ENCODE peak calls at places on chromosomes 2 and 18, in eight cellular contexts. One of them, this sample, is unnamed.

GRCh38 chr18:48955528-48956261 is 4.9 kb upstream of the SMAD7 start:
- DNase-seq in HL-60: no peak
- DNase-seq in AG08396: peak; percentile 82
- DNase-seq in stimulated activated CD4-positive, alpha-beta T cell treated with anti-CD3 and anti-CD28 coated beads, Interleukin-4, amount 100 ng/mL, for 1 hour: no peak
- DNase-seq in NCI-H2171: no peak
- DNase-seq in heart left ventricle: peak; percentile 65
- DNase-seq in cardiac septum: peak; percentile 87
- DNase-seq in HFFc6: peak; percentile 98
- DNase-seq in this sample: no peak

GRCh38 chr2:29273004-29273703 is 157.9 kb downstream of the CLIP4 start:
- DNase-seq in stimulated activated CD4-positive, alpha-beta T cell treated with anti-CD3 and anti-CD28 coated beads, Interleukin-4, amount 100 ng/mL, for 1 hour: no peak
- DNase-seq in NCI-H2171: no peak
- DNase-seq in AG08396: no peak
- DNase-seq in HFFc6: no peak
- DNase-seq in heart left ventricle: no peak
- DNase-seq in HL-60: no peak
- DNase-seq in cardiac septum: peak; percentile 64
- DNase-seq in this sample: no peak

GRCh38 chr2:174002679-174003078 is 37.5 kb upstream of the SP3 start:
- DNase-seq in HL-60: no peak
- DNase-seq in stimulated activated CD4-positive, alpha-beta T cell treated with anti-CD3 and anti-CD28 coated beads, Interleukin-4, amount 100 ng/mL, for 1 hour: no peak
- DNase-seq in HFFc6: no peak
- DNase-seq in NCI-H2171: no peak
- DNase-seq in heart left ventricle: no peak
- DNase-seq in AG08396: no peak
- DNase-seq in cardiac septum: no peak
- DNase-seq in this sample: no peak

GRCh38 chr2:211737282-211737681 is 801.3 kb downstream of the ERBB4 start:
- DNase-seq in AG08396: no peak
- DNase-seq in HFFc6: no peak
- DNase-seq in HL-60: no peak
- DNase-seq in NCI-H2171: no peak
- DNase-seq in stimulated activated CD4-positive, alpha-beta T cell treated with anti-CD3 and anti-CD28 coated beads, Interleukin-4, amount 100 ng/mL, for 1 hour: no peak
- DNase-seq in heart left ventricle: no peak
- DNase-seq in cardiac septum: no peak
- DNase-seq in this sample: no peak

GRCh38 chr2:120454993-120455789 is 109.3 kb downstream of the INHBB start:
- DNase-seq in NCI-H2171: no peak
- DNase-seq in heart left ventricle: no peak
- DNase-seq in cardiac septum: no peak
- DNase-seq in stimulated activated CD4-positive, alpha-beta T cell treated with anti-CD3 and anti-CD28 coated beads, Interleukin-4, amount 100 ng/mL, for 1 hour: no peak
- DNase-seq in AG08396: no peak
- DNase-seq in HFFc6: peak; percentile 29
- DNase-seq in HL-60: no peak
- DNase-seq in this sample: no peak

GRCh38 chr2:203759692-203760365 is 53.4 kb downstream of the CD28 start:
- DNase-seq in cardiac septum: no peak
- DNase-seq in NCI-H2171: no peak
- DNase-seq in AG08396: no peak
- DNase-seq in stimulated activated CD4-positive, alpha-beta T cell treated with anti-CD3 and anti-CD28 coated beads, Interleukin-4, amount 100 ng/mL, for 1 hour: no peak
- DNase-seq in HL-60: no peak
- DNase-seq in HFFc6: peak; percentile 96
- DNase-seq in heart left ventricle: no peak
- DNase-seq in this sample: no peak

GRCh38 chr2:51290725-51291124 is 258.8 kb upstream of the NRXN1 start:
- DNase-seq in NCI-H2171: no peak
- DNase-seq in cardiac septum: no peak
- DNase-seq in HFFc6: no peak
- DNase-seq in HL-60: no peak
- DNase-seq in AG08396: no peak
- DNase-seq in stimulated activated CD4-positive, alpha-beta T cell treated with anti-CD3 and anti-CD28 coated beads, Interleukin-4, amount 100 ng/mL, for 1 hour: no peak
- DNase-seq in heart left ventricle: no peak
- DNase-seq in this sample: no peak

GRCh38 chr2:218282173-218282991 is 9.9 kb downstream of the TMBIM1 start:
- DNase-seq in heart left ventricle: no peak
- DNase-seq in NCI-H2171: peak; percentile 18
- DNase-seq in HL-60: no peak
- DNase-seq in cardiac septum: no peak
- DNase-seq in stimulated activated CD4-positive, alpha-beta T cell treated with anti-CD3 and anti-CD28 coated beads, Interleukin-4, amount 100 ng/mL, for 1 hour: no peak
- DNase-seq in HFFc6: no peak
- DNase-seq in AG08396: peak; percentile 54
- DNase-seq in this sample: no peak

GRCh38 chr2:33791625-33792024 is 192.5 kb upstream of the FAM98A start:
- DNase-seq in AG08396: peak; percentile 74
- DNase-seq in stimulated activated CD4-positive, alpha-beta T cell treated with anti-CD3 and anti-CD28 coated beads, Interleukin-4, amount 100 ng/mL, for 1 hour: no peak
- DNase-seq in NCI-H2171: no peak
- DNase-seq in heart left ventricle: no peak
- DNase-seq in HFFc6: peak; percentile 62
- DNase-seq in HL-60: no peak
- DNase-seq in cardiac septum: no peak
- DNase-seq in this sample: no peak

GRCh38 chr2:172806426-172807008 is 70.9 kb downstream of the RAPGEF4 start:
- DNase-seq in stimulated activated CD4-positive, alpha-beta T cell treated with anti-CD3 and anti-CD28 coated beads, Interleukin-4, amount 100 ng/mL, for 1 hour: no peak
- DNase-seq in cardiac septum: no peak
- DNase-seq in heart left ventricle: no peak
- DNase-seq in HFFc6: peak; percentile 45
- DNase-seq in AG08396: peak; percentile 44
- DNase-seq in NCI-H2171: peak; percentile 42
- DNase-seq in HL-60: peak; percentile 22
- DNase-seq in this sample: peak; percentile 67

GRCh38 chr18:8177330-8178016 is 431.8 kb upstream of the RAB12 start:
- DNase-seq in HL-60: no peak
- DNase-seq in cardiac septum: no peak
- DNase-seq in AG08396: no peak
- DNase-seq in stimulated activated CD4-positive, alpha-beta T cell treated with anti-CD3 and anti-CD28 coated beads, Interleukin-4, amount 100 ng/mL, for 1 hour: no peak
- DNase-seq in NCI-H2171: peak; percentile 48
- DNase-seq in heart left ventricle: no peak
- DNase-seq in HFFc6: no peak
- DNase-seq in this sample: no peak

GRCh38 chr18:53906681-53907080 is 317.8 kb downstream of the MBD2 start:
- DNase-seq in stimulated activated CD4-positive, alpha-beta T cell treated with anti-CD3 and anti-CD28 coated beads, Interleukin-4, amount 100 ng/mL, for 1 hour: no peak
- DNase-seq in heart left ventricle: no peak
- DNase-seq in cardiac septum: peak; percentile 75
- DNase-seq in HL-60: no peak
- DNase-seq in AG08396: no peak
- DNase-seq in HFFc6: no peak
- DNase-seq in NCI-H2171: no peak
- DNase-seq in this sample: no peak

GRCh38 chr2:101733257-101733993 is 35.9 kb downstream of the MAP4K4 start:
- DNase-seq in NCI-H2171: no peak
- DNase-seq in AG08396: no peak
- DNase-seq in HFFc6: no peak
- DNase-seq in HL-60: no peak
- DNase-seq in heart left ventricle: no peak
- DNase-seq in cardiac septum: no peak
- DNase-seq in stimulated activated CD4-positive, alpha-beta T cell treated with anti-CD3 and anti-CD28 coated beads, Interleukin-4, amount 100 ng/mL, for 1 hour: no peak
- DNase-seq in this sample: no peak

GRCh38 chr18:69233465-69234054 is 167.1 kb upstream of the DOK6 start:
- DNase-seq in cardiac septum: no peak
- DNase-seq in AG08396: no peak
- DNase-seq in stimulated activated CD4-positive, alpha-beta T cell treated with anti-CD3 and anti-CD28 coated beads, Interleukin-4, amount 100 ng/mL, for 1 hour: no peak
- DNase-seq in HL-60: no peak
- DNase-seq in NCI-H2171: no peak
- DNase-seq in heart left ventricle: no peak
- DNase-seq in HFFc6: no peak
- DNase-seq in this sample: no peak

GRCh38 chr2:152532241-152532640 is 185.0 kb downstream of the PRPF40A start:
- DNase-seq in stimulated activated CD4-positive, alpha-beta T cell treated with anti-CD3 and anti-CD28 coated beads, Interleukin-4, amount 100 ng/mL, for 1 hour: no peak
- DNase-seq in cardiac septum: no peak
- DNase-seq in HFFc6: no peak
- DNase-seq in HL-60: no peak
- DNase-seq in NCI-H2171: no peak
- DNase-seq in heart left ventricle: no peak
- DNase-seq in AG08396: no peak
- DNase-seq in this sample: no peak

GRCh38 chr18:29191263-29191662 is 1014.3 kb upstream of the CDH2 start:
- DNase-seq in HL-60: no peak
- DNase-seq in cardiac septum: no peak
- DNase-seq in HFFc6: peak; percentile 27
- DNase-seq in stimulated activated CD4-positive, alpha-beta T cell treated with anti-CD3 and anti-CD28 coated beads, Interleukin-4, amount 100 ng/mL, for 1 hour: no peak
- DNase-seq in NCI-H2171: no peak
- DNase-seq in heart left ventricle: no peak
- DNase-seq in AG08396: peak; percentile 49
- DNase-seq in this sample: no peak

GRCh38 chr2:202105025-202105424 is 32.0 kb downstream of the KIAA2012 start:
- DNase-seq in HFFc6: no peak
- DNase-seq in HL-60: no peak
- DNase-seq in AG08396: no peak
- DNase-seq in heart left ventricle: no peak
- DNase-seq in cardiac septum: no peak
- DNase-seq in NCI-H2171: no peak
- DNase-seq in stimulated activated CD4-positive, alpha-beta T cell treated with anti-CD3 and anti-CD28 coated beads, Interleukin-4, amount 100 ng/mL, for 1 hour: no peak
- DNase-seq in this sample: no peak

GRCh38 chr2:172083725-172084483 is 1.4 kb upstream of the DLX1 start:
- DNase-seq in stimulated activated CD4-positive, alpha-beta T cell treated with anti-CD3 and anti-CD28 coated beads, Interleukin-4, amount 100 ng/mL, for 1 hour: no peak
- DNase-seq in cardiac septum: no peak
- DNase-seq in heart left ventricle: no peak
- DNase-seq in AG08396: peak; percentile 14
- DNase-seq in HL-60: peak; percentile 47
- DNase-seq in NCI-H2171: peak; percentile 21
- DNase-seq in HFFc6: peak; percentile 27
- DNase-seq in this sample: no peak

GRCh38 chr2:232376260-232376659 is 2.3 kb upstream of the ALPP start:
- DNase-seq in AG08396: no peak
- DNase-seq in heart left ventricle: no peak
- DNase-seq in stimulated activated CD4-positive, alpha-beta T cell treated with anti-CD3 and anti-CD28 coated beads, Interleukin-4, amount 100 ng/mL, for 1 hour: no peak
- DNase-seq in NCI-H2171: no peak
- DNase-seq in cardiac septum: peak; percentile 19
- DNase-seq in HFFc6: no peak
- DNase-seq in HL-60: no peak
- DNase-seq in this sample: no peak

GRCh38 chr2:158197940-158198339 is 96.3 kb downstream of the UPP2 start:
- DNase-seq in stimulated activated CD4-positive, alpha-beta T cell treated with anti-CD3 and anti-CD28 coated beads, Interleukin-4, amount 100 ng/mL, for 1 hour: no peak
- DNase-seq in heart left ventricle: no peak
- DNase-seq in HL-60: no peak
- DNase-seq in cardiac septum: no peak
- DNase-seq in HFFc6: no peak
- DNase-seq in NCI-H2171: no peak
- DNase-seq in AG08396: no peak
- DNase-seq in this sample: no peak

GRCh38 chr2:237866119-237866621 is 6.7 kb downstream of the RAMP1 start:
- DNase-seq in HL-60: no peak
- DNase-seq in AG08396: peak; percentile 75
- DNase-seq in HFFc6: no peak
- DNase-seq in stimulated activated CD4-positive, alpha-beta T cell treated with anti-CD3 and anti-CD28 coated beads, Interleukin-4, amount 100 ng/mL, for 1 hour: no peak
- DNase-seq in cardiac septum: no peak
- DNase-seq in heart left ventricle: no peak
- DNase-seq in NCI-H2171: no peak
- DNase-seq in this sample: no peak

GRCh38 chr2:136168605-136169210 is 50.8 kb upstream of the CXCR4 start:
- DNase-seq in HFFc6: no peak
- DNase-seq in cardiac septum: no peak
- DNase-seq in stimulated activated CD4-positive, alpha-beta T cell treated with anti-CD3 and anti-CD28 coated beads, Interleukin-4, amount 100 ng/mL, for 1 hour: no peak
- DNase-seq in NCI-H2171: no peak
- DNase-seq in AG08396: no peak
- DNase-seq in HL-60: peak; percentile 89
- DNase-seq in heart left ventricle: no peak
- DNase-seq in this sample: no peak

GRCh38 chr2:118989481-118989880 is 47.5 kb downstream of the MARCO start:
- DNase-seq in cardiac septum: no peak
- DNase-seq in HL-60: no peak
- DNase-seq in heart left ventricle: no peak
- DNase-seq in NCI-H2171: no peak
- DNase-seq in HFFc6: no peak
- DNase-seq in AG08396: no peak
- DNase-seq in stimulated activated CD4-positive, alpha-beta T cell treated with anti-CD3 and anti-CD28 coated beads, Interleukin-4, amount 100 ng/mL, for 1 hour: no peak
- DNase-seq in this sample: no peak

GRCh38 chr2:97728091-97728596 is 14.8 kb downstream of the ZAP70 start:
- DNase-seq in AG08396: peak; percentile 41
- DNase-seq in heart left ventricle: no peak
- DNase-seq in stimulated activated CD4-positive, alpha-beta T cell treated with anti-CD3 and anti-CD28 coated beads, Interleukin-4, amount 100 ng/mL, for 1 hour: no peak
- DNase-seq in cardiac septum: peak; percentile 55
- DNase-seq in HL-60: no peak
- DNase-seq in NCI-H2171: peak; percentile 45
- DNase-seq in HFFc6: no peak
- DNase-seq in this sample: no peak

GRCh38 chr2:220855296-220855695 is 716.8 kb downstream of the EPHA4 start:
- DNase-seq in cardiac septum: no peak
- DNase-seq in heart left ventricle: no peak
- DNase-seq in HL-60: no peak
- DNase-seq in HFFc6: no peak
- DNase-seq in stimulated activated CD4-positive, alpha-beta T cell treated with anti-CD3 and anti-CD28 coated beads, Interleukin-4, amount 100 ng/mL, for 1 hour: no peak
- DNase-seq in NCI-H2171: no peak
- DNase-seq in AG08396: no peak
- DNase-seq in this sample: no peak

GRCh38 chr2:20299113-20299512 is 51.5 kb downstream of the PUM2 start:
- DNase-seq in HL-60: no peak
- DNase-seq in cardiac septum: no peak
- DNase-seq in NCI-H2171: no peak
- DNase-seq in AG08396: no peak
- DNase-seq in heart left ventricle: no peak
- DNase-seq in HFFc6: no peak
- DNase-seq in stimulated activated CD4-positive, alpha-beta T cell treated with anti-CD3 and anti-CD28 coated beads, Interleukin-4, amount 100 ng/mL, for 1 hour: no peak
- DNase-seq in this sample: no peak

GRCh38 chr18:11994346-11994707 is 13.0 kb downstream of the IMPA2 start:
- DNase-seq in stimulated activated CD4-positive, alpha-beta T cell treated with anti-CD3 and anti-CD28 coated beads, Interleukin-4, amount 100 ng/mL, for 1 hour: no peak
- DNase-seq in heart left ventricle: peak; percentile 66
- DNase-seq in cardiac septum: no peak
- DNase-seq in HL-60: peak; percentile 63
- DNase-seq in NCI-H2171: no peak
- DNase-seq in HFFc6: peak; percentile 67
- DNase-seq in AG08396: peak; percentile 64
- DNase-seq in this sample: no peak

GRCh38 chr2:181523756-181524155 is 66.6 kb downstream of the ITGA4 start:
- DNase-seq in cardiac septum: no peak
- DNase-seq in heart left ventricle: no peak
- DNase-seq in HL-60: no peak
- DNase-seq in stimulated activated CD4-positive, alpha-beta T cell treated with anti-CD3 and anti-CD28 coated beads, Interleukin-4, amount 100 ng/mL, for 1 hour: no peak
- DNase-seq in AG08396: no peak
- DNase-seq in HFFc6: no peak
- DNase-seq in NCI-H2171: peak; percentile 36
- DNase-seq in this sample: no peak

GRCh38 chr2:218746960-218747359 is 35.0 kb upstream of the CYP27A1 start:
- DNase-seq in HFFc6: no peak
- DNase-seq in heart left ventricle: no peak
- DNase-seq in cardiac septum: no peak
- DNase-seq in AG08396: no peak
- DNase-seq in NCI-H2171: no peak
- DNase-seq in stimulated activated CD4-positive, alpha-beta T cell treated with anti-CD3 and anti-CD28 coated beads, Interleukin-4, amount 100 ng/mL, for 1 hour: no peak
- DNase-seq in HL-60: no peak
- DNase-seq in this sample: no peak

GRCh38 chr18:23609390-23610008 is 23.2 kb upstream of the NPC1 start:
- DNase-seq in cardiac septum: no peak
- DNase-seq in HL-60: no peak
- DNase-seq in HFFc6: no peak
- DNase-seq in AG08396: no peak
- DNase-seq in NCI-H2171: no peak
- DNase-seq in heart left ventricle: no peak
- DNase-seq in stimulated activated CD4-positive, alpha-beta T cell treated with anti-CD3 and anti-CD28 coated beads, Interleukin-4, amount 100 ng/mL, for 1 hour: no peak
- DNase-seq in this sample: no peak

GRCh38 chr2:188512456-188512855 is 220.8 kb downstream of the GULP1 start:
- DNase-seq in cardiac septum: no peak
- DNase-seq in HFFc6: peak; percentile 65
- DNase-seq in heart left ventricle: no peak
- DNase-seq in NCI-H2171: peak; percentile 7
- DNase-seq in AG08396: peak; percentile 4
- DNase-seq in stimulated activated CD4-positive, alpha-beta T cell treated with anti-CD3 and anti-CD28 coated beads, Interleukin-4, amount 100 ng/mL, for 1 hour: no peak
- DNase-seq in HL-60: no peak
- DNase-seq in this sample: peak; percentile 12

GRCh38 chr2:111698089-111698488 is 185.9 kb downstream of the ANAPC1 start:
- DNase-seq in NCI-H2171: no peak
- DNase-seq in AG08396: no peak
- DNase-seq in heart left ventricle: no peak
- DNase-seq in stimulated activated CD4-positive, alpha-beta T cell treated with anti-CD3 and anti-CD28 coated beads, Interleukin-4, amount 100 ng/mL, for 1 hour: no peak
- DNase-seq in HFFc6: no peak
- DNase-seq in cardiac septum: no peak
- DNase-seq in HL-60: no peak
- DNase-seq in this sample: no peak

GRCh38 chr2:120445431-120446143 is 99.7 kb downstream of the INHBB start:
- DNase-seq in stimulated activated CD4-positive, alpha-beta T cell treated with anti-CD3 and anti-CD28 coated beads, Interleukin-4, amount 100 ng/mL, for 1 hour: no peak
- DNase-seq in NCI-H2171: no peak
- DNase-seq in AG08396: peak; percentile 58
- DNase-seq in HL-60: no peak
- DNase-seq in HFFc6: no peak
- DNase-seq in cardiac septum: peak; percentile 27
- DNase-seq in heart left ventricle: no peak
- DNase-seq in this sample: no peak

GRCh38 chr2:27672723-27673486 is 9.2 kb downstream of the SLC4A1AP start:
- DNase-seq in HL-60: no peak
- DNase-seq in HFFc6: no peak
- DNase-seq in heart left ventricle: no peak
- DNase-seq in NCI-H2171: no peak
- DNase-seq in AG08396: no peak
- DNase-seq in stimulated activated CD4-positive, alpha-beta T cell treated with anti-CD3 and anti-CD28 coated beads, Interleukin-4, amount 100 ng/mL, for 1 hour: no peak
- DNase-seq in cardiac septum: no peak
- DNase-seq in this sample: no peak

This sample was measured in NCI-H1694.